ENCODE peak calls at places on chromosome 14, in six cellular contexts. F is C1 segment of cervical spinal cord; R is neural progenitor cell; B is GM10248; O is CD4-positive, alpha-beta memory T cell; U is fibroblast of the aortic adventitia. P is an unnamed sample.

GRCh38 chr14:61041704-61042103 is 60.7 kb downstream of the SLC38A6 start:
- DNase-seq in F (no peak), R (no peak), B (no peak), O (no peak), U (no peak), P (no peak)

GRCh38 chr14:95759952-95760351 is 46.0 kb upstream of the TCL1A start:
- DNase-seq in F (no peak), R (no peak), B (no peak), O (no peak), U (no peak), P (no peak)

GRCh38 chr14:85254718-85255117 is 275.2 kb upstream of the FLRT2 start:
- DNase-seq in F (no peak), R (no peak), B (no peak), O (no peak), U (no peak), P (no peak)

GRCh38 chr14:86543531-86543930 is 1013.6 kb downstream of the FLRT2 start:
- DNase-seq in F (no peak), R (no peak), B (no peak), O (no peak), U (no peak), P (no peak)

GRCh38 chr14:61544448-61545202 is 150.7 kb upstream of the HIF1A start:
- DNase-seq in F (no peak), R (no peak), B (no peak), O (no peak), U (no peak), P (no peak)

GRCh38 chr14:43803076-43803689 is 703.9 kb downstream of the FSCB start:
- DNase-seq in F (no peak), R (no peak), B (no peak), O (no peak), U (no peak), P (no peak)

GRCh38 chr14:54343276-54344121 is 53.3 kb upstream of the CDKN3 start:
- DNase-seq in F (no peak), R (peak; percentile 58), B (no peak), O (no peak), U (peak; percentile 28), P (no peak)

GRCh38 chr14:97266653-97267052 is 469.5 kb downstream of the VRK1 start:
- DNase-seq in F (no peak), R (no peak), B (no peak), O (no peak), U (no peak), P (no peak)

GRCh38 chr14:33218030-33218429 is 279.4 kb downstream of the NPAS3 start:
- DNase-seq in F (no peak), R (no peak), B (no peak), O (no peak), U (no peak), P (no peak)

GRCh38 chr14:83356080-83356479 is 1822.4 kb upstream of the SEL1L start:
- DNase-seq in F (no peak), R (no peak), B (no peak), O (no peak), U (no peak), P (no peak)

GRCh38 chr14:69852897-69853296 is 26.3 kb upstream of the SMOC1 start:
- DNase-seq in F (no peak), R (no peak), B (no peak), O (no peak), U (no peak), P (no peak)

GRCh38 chr14:67942311-67942710 is 122.7 kb downstream of the RAD51B start:
- DNase-seq in F (no peak), R (no peak), B (no peak), O (no peak), U (peak; percentile 58), P (no peak)

GRCh38 chr14:20262642-20263128 is 23.6 kb downstream of the OR11H4 start:
- DNase-seq in F (no peak), R (no peak), B (no peak), O (no peak), U (peak; percentile 59), P (no peak)

GRCh38 chr14:25882899-25883298 is 714.9 kb downstream of the NOVA1 start:
- DNase-seq in F (no peak), R (no peak), B (no peak), O (no peak), U (no peak), P (no peak)

GRCh38 chr14:99201351-99202073 is 70.5 kb downstream of the BCL11B start:
- DNase-seq in F (no peak), R (no peak), B (no peak), O (no peak), U (no peak), P (no peak)

GRCh38 chr14:93114713-93115068 is 1.0 kb downstream of the ITPK1 start:
- DNase-seq in F (no peak), R (peak; percentile 42), B (no peak), O (no peak), U (no peak), P (no peak)

GRCh38 chr14:65336191-65336591 is 76.3 kb upstream of the FUT8 start:
- DNase-seq in F (no peak), R (no peak), B (no peak), O (no peak), U (peak; percentile 69), P (no peak)

GRCh38 chr14:95290769-95291440 is 28.8 kb downstream of the CLMN start:
- DNase-seq in F (no peak), R (no peak), B (peak; percentile 57), O (no peak), U (no peak), P (no peak)

GRCh38 chr14:76887196-76887595 is 61.0 kb downstream of the LRRC74A start:
- DNase-seq in F (no peak), R (no peak), B (no peak), O (no peak), U (peak; percentile 42), P (no peak)

GRCh38 chr14:33408291-33408690 is 469.6 kb downstream of the NPAS3 start:
- DNase-seq in F (no peak), R (no peak), B (no peak), O (no peak), U (no peak), P (no peak)

GRCh38 chr14:68959035-68959434 is 20.1 kb downstream of the ACTN1 start:
- DNase-seq in F (no peak), R (no peak), B (no peak), O (no peak), U (no peak), P (no peak)

GRCh38 chr14:104201063-104201462 is 62.7 kb downstream of the KIF26A start:
- DNase-seq in F (no peak), R (no peak), B (no peak), O (no peak), U (no peak), P (no peak)

GRCh38 chr14:67999693-68000384 is 180.3 kb downstream of the RAD51B start:
- DNase-seq in F (no peak), R (no peak), B (no peak), O (no peak), U (peak; percentile 93), P (no peak)

GRCh38 chr14:20652996-20653975 is 11.8 kb upstream of the OR6S1 start:
- DNase-seq in F (no peak), R (peak; percentile 85), B (peak; percentile 49), O (peak; percentile 33), U (peak; percentile 71), P (no peak)

GRCh38 chr14:33959692-33960151 is 8.8 kb upstream of the EGLN3 start:
- DNase-seq in F (no peak), R (peak; percentile 57), B (no peak), O (no peak), U (no peak), P (no peak)

GRCh38 chr14:95545769-95546168 is 10.9 kb downstream of the GLRX5 start:
- DNase-seq in F (no peak), R (no peak), B (no peak), O (no peak), U (peak; percentile 85), P (no peak)

GRCh38 chr14:70894868-70895267 is 12.4 kb upstream of the PCNX1 start:
- DNase-seq in F (no peak), R (no peak), B (no peak), O (no peak), U (no peak), P (no peak)

GRCh38 chr14:103561381-103562134 is 899 bp downstream of the BAG5 start:
- DNase-seq in F (no peak), R (peak; percentile 71), B (peak; percentile 64), O (no peak), U (peak; percentile 56), P (no peak)

GRCh38 chr14:68040633-68041369 is 221.2 kb downstream of the RAD51B start:
- DNase-seq in F (no peak), R (no peak), B (no peak), O (no peak), U (no peak), P (no peak)

GRCh38 chr14:30114051-30114450 is 186.4 kb upstream of the PRKD1 start:
- DNase-seq in F (no peak), R (no peak), B (no peak), O (no peak), U (no peak), P (no peak)

GRCh38 chr14:48725001-48725734 is 861.0 kb downstream of the RPS29 start:
- DNase-seq in F (no peak), R (peak; percentile 11), B (no peak), O (no peak), U (peak; percentile 8), P (no peak)

GRCh38 chr14:104580961-104581360 is 1.4 kb downstream of the C14orf180 start:
- DNase-seq in F (no peak), R (no peak), B (no peak), O (no peak), U (no peak), P (peak; percentile 25)

GRCh38 chr14:57970594-57970993 is 104.7 kb upstream of the SLC35F4 start:
- DNase-seq in F (no peak), R (no peak), B (no peak), O (no peak), U (no peak), P (no peak)

GRCh38 chr14:22598896-22599244 is 770 bp downstream of the ABHD4 start:
- DNase-seq in F (no peak), R (peak; percentile 22), B (peak; percentile 43), O (no peak), U (peak; percentile 73), P (no peak)

P was measured in omental fat pad.